ENCODE peak calls at places on chromosomes 13 and 19, in four cellular contexts. P, N, F and M are unnamed samples. For H3K27me3, the result is how much of the 10 kb centered on the place peaks cover.

GRCh38 chr13:113989585-113990300 is 15.9 kb upstream of the C13orf46 start:
- DNase-seq in P (no peak), F (no peak), N (no peak), M (no peak)

GRCh38 chr19:15402411-15403150 is 16.2 kb downstream of the AKAP8L start:
- DNase-seq in F (peak), N (no peak), P (no peak), M (no peak)

GRCh38 chr19:3617463-3617862 is 9.1 kb downstream of the CACTIN start:
- DNase-seq in N (no peak), P (no peak), F (no peak), M (no peak)

GRCh38 chr19:19098084-19098702 is 34.4 kb downstream of the SLC25A42 start:
- DNase-seq in P (peak), F (no peak), N (no peak), M (peak)

GRCh38 chr13:42733046-42733445 is 48.3 kb upstream of the FAM216B start:
- DNase-seq in N (no peak), P (no peak), F (no peak), M (no peak)

GRCh38 chr13:41652735-41653361 is 195.5 kb downstream of the RGCC start:
- DNase-seq in F (no peak), N (no peak), P (peak), M (peak)

GRCh38 chr13:30690282-30691188 is 44.8 kb upstream of the ALOX5AP start:
- DNase-seq in F (no peak), P (no peak), N (no peak), M (peak)

GRCh38 chr19:480016-480855 is 16.1 kb upstream of the MADCAM1 start:
- DNase-seq in F (peak), N (no peak), P (no peak), M (no peak)

GRCh38 chr13:62706035-62706434 is 1290.4 kb upstream of the PCDH20 start:
- DNase-seq in N (no peak), P (peak), F (no peak), M (peak)

GRCh38 chr13:35979378-35979911 is 151.7 kb downstream of the DCLK1 start:
- DNase-seq in F (peak), P (no peak), N (no peak), M (peak)

GRCh38 chr19:39411832-39412099 is 703 bp upstream of the PLEKHG2 start:
- DNase-seq in P (peak), N (no peak), F (peak), M (peak)

GRCh38 chr19:43809762-43810696 is 7.8 kb upstream of the LYPD5 start:
- DNase-seq in N (peak), P (peak), F (no peak), M (peak)

GRCh38 chr19:35756373-35757230 is at the start of gene HSPB6:
- DNase-seq in P (no peak), F (no peak), N (no peak), M (no peak)

GRCh38 chr19:15300533-15301194 is 31.7 kb downstream of the BRD4 start:
- DNase-seq in N (peak), F (no peak), P (no peak), M (no peak)

GRCh38 chr13:95677564-95678386 is 836 bp downstream of the DNAJC3 start:
- DNase-seq in N (no peak), P (no peak), F (peak), M (peak)

GRCh38 chr13:74761794-74762193 is 627.6 kb upstream of the KLF12 start:
- DNase-seq in F (no peak), P (no peak), N (no peak), M (no peak)

GRCh38 chr13:57286511-57287098 is 119.6 kb downstream of the PRR20E start:
- DNase-seq in P (no peak), N (no peak), F (no peak), M (no peak)

GRCh38 chr13:33349996-33350826 is 64.7 kb upstream of the STARD13 start:
- DNase-seq in P (no peak), F (no peak), N (no peak), M (no peak)

DNA sequence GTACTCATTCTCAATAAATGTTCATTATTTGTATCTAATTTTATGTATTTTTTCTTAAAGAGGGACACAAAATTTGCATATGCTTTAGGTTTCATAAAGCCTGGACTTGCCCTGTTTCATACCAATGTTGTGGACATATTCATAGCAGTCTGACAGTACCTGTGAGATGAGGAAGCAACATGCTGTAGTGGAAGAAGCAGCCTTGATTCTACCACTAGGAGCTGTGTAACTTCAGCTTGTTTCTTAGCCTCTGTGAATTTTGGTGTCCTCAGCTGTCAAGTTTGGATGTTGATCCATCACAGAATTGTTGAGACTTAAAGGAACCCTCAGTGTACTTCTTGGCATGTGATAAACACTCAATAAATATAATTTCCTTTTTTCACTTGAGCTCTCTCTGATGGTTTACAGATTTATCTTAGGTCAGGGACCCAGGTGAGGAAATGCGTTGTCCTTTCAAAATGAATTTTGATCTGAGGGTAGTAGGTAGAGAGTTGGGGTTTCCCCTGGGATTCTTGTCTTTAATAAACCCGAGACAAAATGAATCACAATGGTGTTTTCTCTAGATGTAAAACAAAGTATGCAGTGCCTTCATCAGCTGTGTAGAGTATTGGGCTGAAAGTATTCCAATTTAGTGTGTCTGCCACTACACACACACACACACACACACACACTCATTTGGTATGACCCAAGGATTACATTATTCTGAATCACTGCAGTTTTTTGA is 152.1 kb downstream of the KCNRG start:
- DNase-seq in F (no peak), P (no peak), N (no peak), M (no peak)
- TF ChIP-seq CTCF in F (no peak), P (no peak), N (no peak), M (no peak)

GRCh38 chr19:1872807-1873523 is 9.6 kb upstream of the KLF16 start:
- DNase-seq in N (no peak), P (no peak), F (no peak), M (no peak)

GRCh38 chr19:1875646-1876493 is 9.4 kb downstream of the ABHD17A start:
- DNase-seq in N (no peak), F (peak), P (peak), M (peak)

GRCh38 chr19:1871630-1872029 is 8.3 kb upstream of the KLF16 start:
- DNase-seq in N (no peak), F (no peak), P (no peak), M (no peak)

GRCh38 chr19:1874554-1875185 is 10.6 kb downstream of the ABHD17A start:
- DNase-seq in P (no peak), N (no peak), F (no peak), M (no peak)

GRCh38 chr19:1873524-1874473 is 10.4 kb upstream of the KLF16 start:
- DNase-seq in F (peak), P (no peak), N (no peak), M (no peak)
- H3K4me3 ChIP-seq in F (peak), P (peak), N (peak), M (no peak)

DNA sequence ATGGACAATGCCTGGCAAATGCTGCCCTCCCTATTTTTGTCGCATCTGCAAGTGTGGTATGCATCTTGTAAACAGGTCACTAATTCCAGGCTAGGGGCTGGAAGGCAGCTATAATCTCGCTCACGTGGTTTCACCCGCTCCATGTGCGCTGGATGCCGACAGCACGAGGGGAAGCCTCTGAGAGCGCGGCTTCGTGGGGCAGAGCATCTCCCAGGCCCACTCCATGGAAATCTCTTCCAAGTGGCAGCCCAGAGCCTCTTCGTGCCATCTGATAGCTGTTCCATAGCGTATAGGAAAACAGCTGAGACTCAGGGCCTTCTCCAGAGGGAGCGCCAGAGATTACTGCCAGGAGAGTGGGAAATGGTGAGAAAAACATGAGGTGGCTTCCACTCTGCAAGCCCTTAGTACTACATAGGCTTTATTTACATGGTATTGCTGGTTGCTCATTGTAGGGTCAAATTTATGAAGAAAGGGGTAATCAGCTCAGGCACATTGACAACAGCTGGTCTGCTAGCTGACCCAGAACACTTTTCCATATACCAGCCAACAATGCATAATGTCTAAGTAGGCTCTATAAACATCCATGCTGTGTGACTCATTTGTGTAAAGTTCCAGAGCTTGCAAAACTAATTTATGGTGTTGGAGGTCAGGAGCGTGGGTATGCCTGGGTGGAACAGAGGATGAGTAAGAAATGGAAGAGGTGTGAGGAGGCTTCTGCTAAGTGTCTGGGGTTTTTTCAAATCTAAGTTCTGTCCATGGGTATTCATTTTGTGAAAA is 165.2 kb downstream of the SHISA2 start:
- DNase-seq in N (peak), P (no peak), F (no peak), M (peak)
- H3K27me3 ChIP-seq in N (under half), P (under half), F (under half), M (under half)

GRCh38 chr19:17236831-17237543 is 8.7 kb downstream of the NR2F6 start:
- DNase-seq in P (no peak), N (no peak), F (no peak), M (no peak)

GRCh38 chr19:17234911-17235617 is 9.0 kb downstream of the OCEL1 start:
- DNase-seq in N (no peak), F (peak), P (no peak), M (peak)

GRCh38 chr19:17236414-17236716 is 9.4 kb downstream of the NR2F6 start:
- DNase-seq in N (no peak), P (no peak), F (no peak), M (no peak)

GRCh38 chr19:17237747-17238706 is 7.7 kb downstream of the NR2F6 start:
- DNase-seq in F (no peak), P (no peak), N (no peak), M (no peak)

DNA sequence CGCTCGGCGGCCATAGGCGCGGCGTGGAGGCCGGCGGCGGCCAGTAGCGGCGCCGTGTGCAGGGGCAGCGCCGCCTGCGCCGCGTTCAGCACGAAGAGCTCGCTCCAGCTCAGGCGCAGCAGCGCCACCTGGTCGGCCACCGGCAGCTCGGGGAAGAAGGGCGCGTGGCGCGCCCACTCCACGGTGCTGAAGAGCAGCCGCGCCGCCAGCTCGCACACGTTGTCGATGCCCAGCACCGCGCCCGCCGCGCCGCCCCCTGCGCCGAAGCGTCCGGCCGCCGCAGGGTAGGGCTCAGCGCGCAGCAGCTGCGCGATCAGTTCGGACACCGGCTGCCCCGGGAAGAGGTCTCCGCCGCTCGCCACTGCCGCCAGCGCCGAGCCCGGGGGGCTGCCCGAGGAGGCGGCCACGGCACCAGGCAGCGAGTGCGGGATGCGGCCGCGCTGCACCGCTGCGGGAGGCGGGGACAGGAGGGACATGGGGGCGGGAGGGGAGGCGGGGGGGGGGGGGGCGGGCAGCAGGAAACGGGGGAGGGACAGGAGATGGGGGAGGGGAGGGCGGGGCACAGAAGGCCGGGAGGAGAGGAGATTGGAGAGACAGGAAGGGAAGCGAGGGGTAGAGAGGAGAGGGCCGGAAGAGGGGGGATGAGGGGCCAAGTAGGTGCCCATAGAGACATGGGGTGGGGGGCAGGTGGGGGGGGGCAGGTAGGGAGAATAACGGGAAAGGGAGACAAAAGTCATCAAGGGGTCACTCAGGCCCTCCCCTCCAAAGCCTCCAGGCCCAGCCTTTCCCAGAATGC is 9.8 kb downstream of the OCEL1 start:
- DNase-seq in P (no peak), F (peak), N (no peak), M (peak)
- TF ChIP-seq CTCF in P (no peak), F (peak), N (no peak), M (peak)

GRCh38 chr19:10817291-10818038 is 18.5 kb downstream of the TMED1 start:
- DNase-seq in N (no peak), P (no peak), F (no peak), M (no peak)
- H3K4me3 ChIP-seq in N (no peak), P (no peak), F (no peak), M (no peak)

GRCh38 chr13:111506621-111507020 is 186.2 kb downstream of the TEX29 start:
- DNase-seq in N (no peak), P (no peak), F (no peak), M (no peak)
- H3K27me3 ChIP-seq in N (under half), P (under half), F (under half), M (under half)

GRCh38 chr13:91304740-91305139 is 42.7 kb upstream of the MIR17HG start:
- DNase-seq in N (no peak), P (no peak), F (no peak), M (no peak)

GRCh38 chr13:91305652-91306051 is 41.8 kb upstream of the MIR17HG start:
- DNase-seq in F (no peak), N (no peak), P (no peak), M (no peak)

GRCh38 chr13:91311491-91311890 is 36.0 kb upstream of the MIR17HG start:
- DNase-seq in N (no peak), F (no peak), P (no peak), M (no peak)

GRCh38 chr13:91307887-91308286 is 39.6 kb upstream of the MIR17HG start:
- DNase-seq in P (no peak), N (no peak), F (no peak), M (no peak)

GRCh38 chr13:91308299-91308698 is 39.2 kb upstream of the MIR17HG start:
- DNase-seq in N (no peak), P (no peak), F (no peak), M (peak)
- TF ChIP-seq CTCF in N (peak), P (no peak), F (no peak), M (peak)

DNA sequence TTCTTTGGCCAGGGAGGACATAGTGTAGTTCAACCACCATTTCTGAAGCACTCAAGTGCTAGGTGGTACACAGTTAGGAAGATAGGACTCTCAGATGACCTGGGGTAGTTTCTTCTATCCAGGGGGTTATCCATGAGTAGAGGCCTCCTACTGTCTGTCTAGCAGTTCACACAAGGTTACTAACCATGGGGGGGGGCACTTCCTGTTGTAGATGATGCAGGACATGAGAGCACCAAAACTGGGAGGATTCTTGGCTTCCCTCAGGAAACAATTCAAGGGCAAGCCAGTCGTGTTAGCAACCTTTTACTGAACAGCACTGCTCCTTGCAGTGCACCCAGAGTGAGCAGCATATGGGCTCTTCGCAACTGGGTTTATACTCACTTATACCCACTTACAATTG is 8.9 kb upstream of the TPP2 start:
- DNase-seq in F (no peak), N (no peak), P (no peak), M (no peak)
- H3K4me3 ChIP-seq in F (no peak), N (no peak), P (no peak), M (no peak)

GRCh38 chr13:112208656-112209055 is 141.7 kb downstream of the SOX1 start:
- DNase-seq in F (no peak), N (no peak), P (no peak), M (no peak)
- H3K27me3 ChIP-seq in F (under half), N (under half), P (under half), M (under half)

DNA sequence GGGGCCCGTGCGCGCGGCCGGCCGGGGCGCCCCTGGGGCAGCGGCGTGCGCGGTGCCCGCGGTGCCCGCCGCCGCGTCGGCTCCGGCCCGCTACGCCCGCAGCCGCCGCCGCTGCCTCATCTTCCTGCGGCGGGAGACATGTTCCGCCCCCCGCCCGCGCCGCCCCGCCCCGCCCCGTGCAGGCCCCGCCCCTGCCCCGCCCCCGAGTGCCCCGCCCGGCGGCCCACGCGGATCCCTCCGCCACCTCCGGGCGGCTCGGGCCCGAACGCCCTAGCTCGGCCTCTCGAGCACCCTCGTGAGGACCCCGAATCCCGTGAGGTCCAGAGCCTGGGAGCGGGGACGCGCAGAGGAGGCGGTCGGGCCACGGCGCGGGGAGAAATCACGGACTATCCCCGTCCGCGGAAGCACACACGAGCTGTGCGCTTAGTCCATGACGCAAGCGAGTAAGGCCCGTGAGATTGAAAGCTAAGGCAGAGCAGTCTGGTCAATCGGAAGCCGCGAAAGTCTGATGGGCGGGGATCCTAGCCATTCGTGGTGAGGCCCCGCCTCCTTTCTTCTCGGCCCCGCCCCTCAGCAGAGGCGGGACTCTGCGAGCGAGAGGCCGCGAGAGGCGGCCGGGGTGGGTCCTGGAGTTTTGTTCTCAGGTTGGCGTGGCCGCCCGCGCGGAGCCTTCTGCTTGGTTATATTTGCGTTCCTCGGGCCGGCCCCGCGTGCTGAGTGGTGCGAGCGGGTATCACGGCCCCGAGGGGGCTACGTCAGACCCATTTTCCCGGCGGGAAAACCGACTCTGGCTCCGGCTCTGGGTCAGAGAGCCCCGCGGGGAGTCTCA is at the start of gene TCF3:
- DNase-seq in F (peak), P (peak), N (peak), M (peak)
- TF ChIP-seq CTCF in F (peak), P (no peak), N (no peak), M (no peak)